ENCODE peak calls at places on chromosomes 3 and 15, in six cellular contexts. A is gastrocnemius medialis, H is ovary, R is trophoblast cell, L is heart left ventricle, T is neuronal stem cell. G is an unnamed sample. For H3K9me3, the result is how much of the 10 kb centered on the place peaks cover.

GRCh38 chr15:67163180-67163579 is 91.3 kb downstream of the AAGAB start:
- DNase-seq in L (no peak), T (no peak), R (no peak), A (no peak), H (no peak), G (no peak)

GRCh38 chr3:52067046-52067445 is 10.7 kb upstream of the DUSP7 start:
- DNase-seq in H (no peak), L (no peak), R (no peak), A (no peak), T (no peak), G (no peak)

GRCh38 chr3:100880845-100881244 is 112.4 kb downstream of the ABI3BP start:
- DNase-seq in T (no peak), L (no peak), A (no peak), R (no peak), H (no peak), G (no peak)

GRCh38 chr3:114290911-114291901 is 2.6 kb upstream of the TIGIT start:
- DNase-seq in L (peak), R (peak), T (peak), H (peak), A (no peak), G (peak)

GRCh38 chr3:56339671-56340070 is 128.6 kb downstream of the ERC2 start:
- DNase-seq in R (no peak), A (no peak), L (no peak), H (no peak), T (no peak), G (no peak)

GRCh38 chr3:123757281-123757940 is 126.7 kb downstream of the MYLK start:
- DNase-seq in T (no peak), H (no peak), R (no peak), A (no peak), L (peak), G (no peak)

GRCh38 chr15:60673918-60674558 is 195.1 kb upstream of the ICE2 start:
- DNase-seq in T (no peak), L (peak), R (peak), A (peak), H (peak), G (no peak)

GRCh38 chr3:122183521-122183892 is at the start of gene CASR:
- DNase-seq in L (no peak), A (no peak), T (no peak), H (no peak), R (no peak), G (no peak)

GRCh38 chr15:55499158-55499557 is 8.9 kb downstream of the DNAAF4 start:
- DNase-seq in R (no peak), H (no peak), A (no peak), T (no peak), L (no peak), G (no peak)

GRCh38 chr15:62469874-62470688 is 305.0 kb upstream of the C2CD4B start:
- DNase-seq in R (no peak), T (no peak), L (no peak), H (no peak), A (no peak), G (no peak)

GRCh38 chr3:193236990-193237389 is 4.0 kb upstream of the PLAAT1 start:
- DNase-seq in H (no peak), T (no peak), R (no peak), A (no peak), L (no peak), G (no peak)

GRCh38 chr3:16334909-16335308 is 69.9 kb downstream of the OXNAD1 start:
- DNase-seq in L (no peak), H (no peak), A (no peak), R (no peak), T (no peak), G (no peak)

GRCh38 chr3:100900671-100901070 is 92.5 kb downstream of the ABI3BP start:
- DNase-seq in A (no peak), T (no peak), L (no peak), H (no peak), R (no peak), G (no peak)

GRCh38 chr15:70169147-70169546 is 71.4 kb upstream of the TLE3 start:
- DNase-seq in R (peak), A (no peak), T (no peak), L (no peak), H (no peak), G (no peak)

GRCh38 chr15:41891946-41892345 is 1.9 kb downstream of the SPTBN5 start:
- DNase-seq in L (no peak), H (no peak), A (no peak), T (no peak), R (no peak), G (no peak)

GRCh38 chr3:112894258-112894657 is 47.6 kb upstream of the CD200R1L start:
- DNase-seq in R (no peak), A (no peak), H (no peak), L (no peak), T (no peak), G (no peak)

GRCh38 chr3:29286841-29287240 is 6.0 kb downstream of the RBMS3 start:
- DNase-seq in T (no peak), H (no peak), L (no peak), A (no peak), R (no peak), G (no peak)

GRCh38 chr3:12157026-12157425 is 1.7 kb downstream of the TIMP4 start:
- DNase-seq in L (no peak), A (no peak), H (no peak), T (no peak), R (no peak), G (no peak)

GRCh38 chr3:140711719-140712086 is 33.8 kb downstream of the TRIM42 start:
- DNase-seq in T (no peak), R (no peak), L (no peak), H (no peak), A (no peak), G (no peak)

GRCh38 chr3:66823010-66823399 is 175.1 kb upstream of the KBTBD8 start:
- DNase-seq in H (no peak), L (no peak), R (no peak), A (no peak), T (no peak), G (no peak)

GRCh38 chr3:52493232-52494017 is 1.7 kb upstream of the STAB1 start:
- DNase-seq in A (no peak), H (no peak), T (no peak), L (no peak), R (no peak), G (no peak)

GRCh38 chr3:111325160-111325707 is 216.8 kb upstream of the CD96 start:
- DNase-seq in H (no peak), T (no peak), R (no peak), L (no peak), A (no peak), G (no peak)

GRCh38 chr15:44489464-44489863 is 47.5 kb upstream of the EIF3J start:
- DNase-seq in A (no peak), T (no peak), H (no peak), R (peak), L (no peak), G (no peak)

GRCh38 chr3:65733459-65733858 is 305.3 kb downstream of the MAGI1 start:
- DNase-seq in L (no peak), R (no peak), H (no peak), T (no peak), A (no peak), G (no peak)

GRCh38 chr3:169026543-169027181 is 636.9 kb downstream of the MECOM start:
- DNase-seq in R (peak), T (no peak), H (no peak), A (no peak), L (no peak), G (no peak)

GRCh38 chr3:40598338-40598737 is 73.6 kb downstream of the ZNF621 start:
- DNase-seq in A (no peak), T (no peak), L (no peak), H (no peak), R (peak), G (no peak)

GRCh38 chr3:152375546-152375945 is 106.8 kb downstream of the MBNL1 start:
- DNase-seq in L (no peak), T (no peak), H (no peak), A (no peak), R (no peak), G (no peak)

GRCh38 chr15:51726302-51727073 is 11.0 kb downstream of the LYSMD2 start:
- DNase-seq in L (peak), A (peak), R (peak), T (peak), H (peak), G (no peak)

GRCh38 chr3:114427407-114428172 is 133.8 kb downstream of the TIGIT start:
- DNase-seq in R (no peak), A (no peak), H (no peak), L (no peak), T (no peak), G (no peak)

GRCh38 chr3:36738701-36739100 is 25.7 kb downstream of the DCLK3 start:
- DNase-seq in T (no peak), H (no peak), A (no peak), L (peak), R (no peak), G (no peak)

GRCh38 chr3:123028233-123028828 is 768 bp upstream of the SEMA5B start:
- DNase-seq in H (peak), R (peak), L (peak), T (peak), A (no peak), G (no peak)

GRCh38 chr3:20317616-20318015 is 131.6 kb upstream of the SGO1 start:
- DNase-seq in H (no peak), T (no peak), L (no peak), R (no peak), A (no peak), G (no peak)

GRCh38 chr15:73901126-73901810 is 25.0 kb upstream of the LOXL1 start:
- DNase-seq in T (no peak), H (no peak), L (no peak), R (peak), A (no peak), G (no peak)

GRCh38 chr15:26460165-26460564 is 312.7 kb downstream of the GABRB3 start:
- DNase-seq in R (no peak), T (no peak), A (no peak), L (no peak), H (no peak), G (no peak)
- H3K9me3 ChIP-seq in R (under half), T (under half), A (under half), L (under half), H (under half), G (under half)

GRCh38 chr15:95567686-95568085 is 762.8 kb upstream of the NR2F2 start:
- DNase-seq in H (no peak), A (no peak), L (no peak), R (peak), T (no peak), G (no peak)
- H3K9me3 ChIP-seq in H (under half), A (under half), L (under half), R (under half), T (under half), G (under half)

GRCh38 chr15:24764375-24765171 is 89.0 kb downstream of the NPAP1 start:
- DNase-seq in H (no peak), T (no peak), L (no peak), R (no peak), A (no peak), G (no peak)
- H3K9me3 ChIP-seq in H (under half), T (under half), L (under half), R (under half), A (under half), G (under half)

GRCh38 chr3:38438421-38438820 is 15.3 kb upstream of the ACVR2B start:
- DNase-seq in A (no peak), H (no peak), L (no peak), T (no peak), R (no peak), G (no peak)
- H3K9me3 ChIP-seq in A (under half), H (under half), L (under half), T (under half), R (under half), G (under half)

DNA sequence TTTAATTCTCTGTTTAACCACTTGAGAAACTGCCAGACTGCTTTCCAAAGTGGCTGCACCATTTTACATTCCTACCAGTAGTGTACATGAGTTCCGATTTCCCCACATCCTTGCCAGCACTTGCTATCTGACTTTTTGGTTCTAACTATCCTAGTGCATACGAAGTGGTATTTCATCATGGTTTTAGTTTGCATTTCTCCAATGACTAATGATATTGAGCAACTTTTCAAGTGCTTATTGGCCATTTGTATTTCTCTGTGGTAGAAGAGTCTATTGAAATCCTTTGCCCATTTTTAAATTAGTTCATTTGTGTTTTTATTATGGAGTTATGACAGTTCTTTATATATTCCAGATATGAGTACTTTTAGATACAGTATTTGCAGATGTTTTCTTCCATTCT is 247.8 kb downstream of the GABRB3 start:
- DNase-seq in H (no peak), R (no peak), L (no peak), T (no peak), A (no peak), G (no peak)
- H3K9me3 ChIP-seq in H (under half), R (under half), L (under half), T (under half), A (under half), G (under half)

GRCh38 chr3:105399062-105399461 is 32.4 kb downstream of the ALCAM start:
- DNase-seq in R (no peak), H (no peak), T (no peak), A (no peak), L (no peak), G (no peak)
- H3K9me3 ChIP-seq in R (under half), H (under half), T (under half), A (under half), L (under half), G (under half)

GRCh38 chr3:44729384-44729910 is at the start of gene ZNF501:
- DNase-seq in T (peak), A (peak), L (peak), H (peak), R (peak), G (peak)

GRCh38 chr3:44734646-44735168 is 5.3 kb downstream of the ZNF501 start:
- DNase-seq in L (no peak), R (no peak), H (no peak), T (no peak), A (no peak), G (no peak)
- H3K9me3 ChIP-seq in L (under half), R (under half), H (under half), T (half or more), A (under half), G (under half)

GRCh38 chr15:19987389-19988048 is 554.1 kb downstream of the GOLGA6L6 start:
- DNase-seq in R (peak), H (no peak), A (no peak), T (no peak), L (no peak), G (no peak)

GRCh38 chr15:19984101-19984500 is 557.5 kb downstream of the GOLGA6L6 start:
- DNase-seq in A (no peak), T (no peak), L (no peak), R (no peak), H (no peak), G (no peak)
- H3K9me3 ChIP-seq in A (under half), T (under half), L (under half), R (under half), H (under half), G (under half)

GRCh38 chr3:6640907-6641306 is 220.0 kb upstream of the GRM7 start:
- DNase-seq in A (no peak), R (no peak), H (no peak), T (no peak), L (no peak), G (no peak)

DNA sequence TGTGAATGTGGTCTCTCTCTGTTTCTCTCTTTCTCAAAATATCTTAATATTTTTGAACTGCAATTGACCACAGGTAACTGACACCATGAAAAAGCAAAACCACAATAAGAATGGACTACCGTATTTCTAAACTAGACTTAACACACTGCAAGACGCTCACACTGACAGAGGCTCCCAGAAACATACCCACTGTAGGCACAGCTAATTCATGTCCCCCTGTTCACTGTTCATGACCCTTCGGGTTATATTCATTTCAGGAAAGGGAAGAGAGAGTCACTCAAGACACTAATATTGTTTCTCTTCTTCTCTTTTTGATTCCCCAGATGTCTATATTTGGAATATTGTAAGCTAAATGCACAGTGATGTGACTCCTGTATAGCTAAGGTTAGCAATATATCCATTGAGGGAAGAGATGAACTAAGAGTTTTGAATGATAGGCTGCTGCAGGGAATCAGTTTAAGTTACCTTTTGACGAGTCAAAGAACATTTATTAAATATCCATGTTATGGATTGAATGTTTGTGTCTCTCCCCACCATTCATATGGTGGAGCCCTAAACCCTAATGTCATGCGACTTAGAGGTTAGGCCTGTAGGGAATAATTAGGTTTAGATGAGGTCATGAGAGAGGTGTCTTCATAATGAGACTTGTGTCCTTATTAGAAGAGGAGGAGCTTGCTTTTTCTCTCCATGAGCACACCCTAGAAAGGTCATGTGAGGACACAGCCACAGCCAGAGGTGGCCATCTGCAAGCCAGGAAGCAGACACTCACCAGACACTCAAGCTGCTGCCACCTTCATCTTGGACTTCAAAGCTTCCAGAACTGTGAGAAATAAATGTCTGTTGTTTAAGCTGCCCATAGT is 216.6 kb upstream of the GRM7 start:
- DNase-seq in L (no peak), R (no peak), A (no peak), H (no peak), T (no peak), G (no peak)
- H3K9me3 ChIP-seq in L (under half), R (under half), A (under half), H (under half), T (under half), G (under half)

DNA sequence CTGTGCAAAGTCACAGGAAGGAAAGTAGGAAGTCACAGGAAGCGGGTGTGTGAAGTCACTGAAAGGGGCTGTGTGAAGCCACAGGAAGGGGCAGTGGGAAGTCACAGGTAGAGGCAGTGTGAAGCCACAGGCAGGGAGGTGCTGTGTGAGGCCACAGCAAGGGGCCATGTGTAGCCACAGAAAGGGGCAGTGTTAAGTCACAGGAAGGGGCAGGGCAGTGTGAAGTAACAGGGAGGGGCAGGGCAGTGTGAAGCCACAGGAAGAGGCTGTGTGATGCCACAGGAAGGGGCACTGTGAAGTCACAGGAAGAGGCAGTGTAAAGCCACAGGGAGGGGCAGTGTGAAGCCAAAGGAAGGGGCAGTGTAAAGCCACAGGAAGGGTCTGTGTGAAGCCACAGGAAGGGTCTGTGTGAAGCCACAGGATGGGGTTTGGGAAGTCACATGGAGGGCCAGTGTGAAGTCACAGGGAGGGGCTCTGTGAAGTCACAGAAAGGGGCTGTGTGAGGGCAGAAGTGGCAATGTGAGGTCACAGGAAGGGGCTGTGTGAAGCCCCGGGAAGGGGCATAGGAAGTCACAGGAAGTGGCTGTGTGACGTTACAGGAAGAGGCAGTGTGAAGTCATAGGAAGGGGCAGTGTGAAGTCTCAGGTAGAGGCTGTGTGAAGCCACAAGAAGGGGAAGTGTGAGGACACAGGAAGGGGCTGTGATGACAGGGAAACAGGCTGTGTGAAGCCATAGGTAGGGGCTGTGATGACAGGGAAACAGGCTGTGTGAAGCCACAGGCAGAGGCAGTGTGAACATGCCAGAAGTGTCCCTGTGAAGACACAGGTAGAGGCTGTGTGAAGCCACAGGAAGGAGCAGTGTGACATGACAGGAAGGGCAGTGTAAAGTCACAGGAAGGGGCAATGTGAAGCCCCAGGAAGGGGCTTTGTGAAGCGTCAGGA is 36.7 kb downstream of the GASK1A start:
- DNase-seq in L (no peak), R (no peak), T (no peak), H (no peak), A (no peak), G (no peak)
- H3K9me3 ChIP-seq in L (under half), R (under half), T (under half), H (under half), A (under half), G (under half)